ENCODE peak calls at places on chromosomes 5 and 9, in seven cellular contexts. E is naive thymus-derived CD4-positive, alpha-beta T cell; R is K562; T is gastrocnemius medialis; B is tibial nerve; Y is fibroblast of lung; V is mammary epithelial cell. M is an unnamed sample.

GRCh38 chr5:65037845-65038815 is 269.4 kb downstream of the CWC27 start:
- DNase-seq in E (no peak), R (peak; percentile 42), T (no peak), B (no peak), Y (no peak), V (no peak), M (no peak)

GRCh38 chr5:56871755-56872154 is 37.6 kb upstream of the SETD9 start:
- DNase-seq in E (no peak), R (no peak), T (no peak), B (no peak), Y (no peak), V (no peak), M (no peak)

GRCh38 chr5:97418472-97418871 is 235.4 kb upstream of the RIOK2 start:
- DNase-seq in E (no peak), R (no peak), T (no peak), B (no peak), Y (no peak), V (no peak), M (no peak)

GRCh38 chr9:98256632-98257218 is 1.3 kb upstream of the TBC1D2 start:
- DNase-seq in E (peak; percentile 40), R (peak; percentile 52), T (no peak), B (no peak), Y (no peak), V (no peak), M (no peak)

GRCh38 chr5:84327591-84327990 is 57.1 kb downstream of the EDIL3 start:
- DNase-seq in E (no peak), R (no peak), T (no peak), B (no peak), Y (no peak), V (peak; percentile 4), M (no peak)

GRCh38 chr5:136235316-136235715 is 42.4 kb upstream of the SMIM32 start:
- DNase-seq in E (no peak), R (no peak), T (no peak), B (no peak), Y (no peak), V (peak; percentile 9), M (no peak)

GRCh38 chr9:121473229-121473628 is 26.4 kb downstream of the GGTA1 start:
- DNase-seq in E (no peak), R (no peak), T (no peak), B (no peak), Y (no peak), V (no peak), M (no peak)

GRCh38 chr5:12661617-12662370 is 757.5 kb upstream of the CTNND2 start:
- DNase-seq in E (no peak), R (no peak), T (no peak), B (no peak), Y (no peak), V (no peak), M (no peak)

GRCh38 chr5:122726990-122727616 is 47.8 kb upstream of the SNX2 start:
- DNase-seq in E (no peak), R (no peak), T (no peak), B (no peak), Y (peak; percentile 88), V (peak; percentile 69), M (no peak)

GRCh38 chr5:122730037-122730436 is 44.8 kb upstream of the SNX2 start:
- DNase-seq in E (no peak), R (no peak), T (no peak), B (no peak), Y (no peak), V (no peak), M (no peak)
- H3K4me1 ChIP-seq in E (no peaks in the 10 kb centered on the region), R (no peaks in the 10 kb centered on the region), T (no peaks in the 10 kb centered on the region), B (no peaks in the 10 kb centered on the region), Y (peaks cover 2% of the 10 kb centered on the region), V (peaks cover 7% of the 10 kb centered on the region), M (no peaks in the 10 kb centered on the region)

GRCh38 chr5:132426525-132427138 is 57.1 kb downstream of the SLC22A5 start:
- DNase-seq in E (no peak), R (peak; percentile 75), T (peak; percentile 93), B (peak; percentile 62), Y (peak; percentile 97), V (peak; percentile 95), M (peak; percentile 58)
- H3K4me3 ChIP-seq in E (peak overlapping the region; percentile 41), R (no peak overlapping the region), T (no peak overlapping the region), B (no peak overlapping the region), Y (no peak overlapping the region), V (no peak overlapping the region), M (no peak overlapping the region)

DNA sequence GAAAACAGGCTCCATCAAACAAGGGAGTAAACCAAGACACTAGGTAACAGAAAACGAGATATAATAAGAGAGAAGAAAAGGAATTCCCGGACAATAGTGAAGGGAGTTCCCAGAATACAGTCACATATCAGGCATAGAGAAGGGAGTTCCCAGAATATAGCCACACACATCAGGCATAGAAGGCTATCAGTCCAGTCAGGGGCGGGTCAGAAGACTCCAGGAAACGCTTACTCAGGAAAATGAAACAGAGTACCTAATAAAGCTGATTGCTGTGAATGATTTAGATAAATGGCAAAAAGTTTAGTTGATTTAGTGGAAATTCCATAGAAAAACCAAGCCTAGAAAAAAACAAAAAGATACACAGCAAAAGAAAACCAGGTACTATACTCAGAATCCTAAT is 4.9 kb downstream of the TOMM5 start:
- DNase-seq in E (no peak), R (no peak), T (no peak), B (no peak), Y (no peak), V (no peak), M (no peak)
- H3K4me1 ChIP-seq in E (peaks cover 6% of the 10 kb centered on the region), R (peaks cover 26% of the 10 kb centered on the region), T (peaks cover 15% of the 10 kb centered on the region), B (peaks cover 3% of the 10 kb centered on the region), Y (peaks cover 5% of the 10 kb centered on the region), V (peaks cover 14% of the 10 kb centered on the region), M (peaks cover 8% of the 10 kb centered on the region)

DNA sequence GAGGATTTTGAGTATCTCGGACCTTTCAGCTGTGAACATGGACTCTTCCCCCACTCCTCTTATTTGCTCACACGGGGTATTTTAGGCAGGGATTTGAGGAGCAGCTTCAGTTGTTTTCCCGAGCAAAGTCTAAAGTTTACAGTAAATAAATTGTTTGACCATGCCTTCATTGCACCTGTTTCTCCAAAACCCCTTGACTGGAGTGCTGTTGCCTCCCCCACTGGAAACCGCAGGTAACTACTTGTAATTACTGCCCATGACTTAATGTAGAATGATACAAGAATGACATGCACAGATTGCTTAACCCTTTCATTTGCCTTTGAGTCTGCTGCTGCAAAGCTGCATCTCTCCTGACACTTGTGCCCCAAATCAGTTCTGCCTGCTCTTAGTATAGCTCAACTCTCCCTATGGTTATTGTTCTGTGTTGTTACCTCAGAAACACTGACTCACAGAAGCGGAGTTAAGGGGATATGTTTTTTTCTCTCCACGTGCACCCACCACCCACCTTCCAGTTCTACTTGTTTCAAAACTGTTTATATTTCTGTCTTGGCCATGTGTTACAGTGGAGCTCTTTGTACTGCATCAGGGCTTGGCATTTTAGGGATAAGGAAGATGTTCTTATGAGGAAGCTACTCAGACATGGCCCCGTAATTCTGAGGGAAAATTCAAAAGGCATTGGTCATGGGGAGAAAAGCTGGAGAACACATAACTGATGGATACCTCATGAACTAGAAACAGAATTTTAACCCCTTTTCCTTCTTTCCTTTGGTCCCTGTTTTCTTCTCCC is 2.2 kb downstream of the ADRB2 start:
- DNase-seq in E (no peak), R (no peak), T (peak; percentile 58), B (no peak), Y (peak; percentile 13), V (peak; percentile 61), M (no peak)
- H3K4me3 ChIP-seq in E (peak overlapping the region; percentile 75), R (no peak overlapping the region), T (peak overlapping the region; percentile 55), B (peak overlapping the region; percentile 22), Y (peak overlapping the region; percentile 71), V (peak overlapping the region; percentile 81), M (no peak overlapping the region)

GRCh38 chr9:127855522-127855921 is 1.1 kb upstream of the ENG start:
- DNase-seq in E (no peak), R (no peak), T (no peak), B (no peak), Y (no peak), V (no peak), M (peak; percentile 10)

GRCh38 chr9:127858041-127858512 is 3.6 kb upstream of the ENG start:
- DNase-seq in E (no peak), R (no peak), T (peak; percentile 41), B (no peak), Y (no peak), V (no peak), M (no peak)

GRCh38 chr9:127854169-127854833 is at the start of gene ENG:
- DNase-seq in E (no peak), R (no peak), T (peak; percentile 49), B (peak; percentile 66), Y (peak; percentile 65), V (peak; percentile 38), M (no peak)

GRCh38 chr9:127857278-127857677 is 2.8 kb upstream of the ENG start:
- DNase-seq in E (no peak), R (no peak), T (no peak), B (no peak), Y (no peak), V (no peak), M (no peak)

GRCh38 chr9:127856094-127856740 is 1.8 kb upstream of the ENG start:
- DNase-seq in E (no peak), R (no peak), T (no peak), B (no peak), Y (no peak), V (no peak), M (no peak)
- H3K4me1 ChIP-seq in E (peaks cover 12% of the 10 kb centered on the region), R (peaks cover 31% of the 10 kb centered on the region), T (peaks cover 19% of the 10 kb centered on the region), B (no peaks in the 10 kb centered on the region), Y (peaks cover 11% of the 10 kb centered on the region), V (peaks cover 7% of the 10 kb centered on the region), M (no peaks in the 10 kb centered on the region)

GRCh38 chr9:86975571-86975970 is 28.3 kb upstream of the GAS1 start:
- DNase-seq in E (no peak), R (no peak), T (no peak), B (no peak), Y (no peak), V (no peak), M (no peak)
- H3K4me3 ChIP-seq in E (no peak overlapping the region), R (no peak overlapping the region), T (no peak overlapping the region), B (no peak overlapping the region), Y (no peak overlapping the region), V (no peak overlapping the region), M (no peak overlapping the region)

DNA sequence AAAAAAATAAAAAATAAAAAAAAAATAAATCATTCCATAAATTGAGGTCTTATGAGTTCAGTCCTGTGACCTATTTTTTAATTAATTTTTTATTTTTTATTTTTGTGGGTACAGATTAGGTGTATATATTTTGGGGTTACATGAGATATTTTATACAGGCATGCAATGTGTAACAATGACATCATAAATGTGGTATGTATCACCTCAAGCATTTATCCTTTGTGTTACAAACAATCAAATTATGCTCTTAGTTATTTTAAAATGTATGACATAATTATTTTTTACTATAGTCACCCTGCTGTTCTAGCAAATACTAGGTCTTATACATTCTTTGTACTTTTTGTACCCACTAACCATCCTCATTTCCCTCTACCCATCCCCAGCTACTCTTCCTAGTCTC is 537.9 kb downstream of the HINT1 start:
- DNase-seq in E (no peak), R (no peak), T (no peak), B (no peak), Y (no peak), V (no peak), M (no peak)
- H3K4me1 ChIP-seq in E (no peaks in the 10 kb centered on the region), R (no peaks in the 10 kb centered on the region), T (no peaks in the 10 kb centered on the region), B (no peaks in the 10 kb centered on the region), Y (no peaks in the 10 kb centered on the region), V (no peaks in the 10 kb centered on the region), M (no peaks in the 10 kb centered on the region)

M was measured in pancreas.